ENCODE peak calls at places on chromosomes 5 and 9, in eight cellular contexts. H is HCT116, D is SK-N-SH, T is endothelial cell of umbilical vein, G is GM12878, F is K562, J is WTC11, B is HepG2. N is an unnamed sample.
A peak's percentile ranks its signal among the peaks of the same experiment; 100 is the strongest.

GRCh38 chr5:77662615-77663014 is 24.1 kb upstream of the OTP start:
- DNase-seq in H (no peak), D (no peak), T (no peak), G (peak; percentile 16), F (no peak), J (no peak), B (no peak), N (no peak)

GRCh38 chr5:180641566-180641900 is 7.9 kb downstream of the FLT4 start:
- DNase-seq in H (no peak), D (peak; percentile 21), T (no peak), G (no peak), F (no peak), J (no peak), B (no peak), N (no peak)

GRCh38 chr5:169013846-169014245 is 287.1 kb downstream of the SLIT3 start:
- DNase-seq in H (no peak), D (no peak), T (no peak), G (no peak), F (no peak), J (no peak), B (no peak), N (peak; percentile 77)

GRCh38 chr9:100505564-100506159 is 32.7 kb downstream of the TMEFF1 start:
- DNase-seq in H (peak; percentile 61), D (peak; percentile 34), T (peak; percentile 61), G (peak; percentile 16), F (peak; percentile 39), J (peak; percentile 93), B (peak; percentile 67), N (peak; percentile 71)

GRCh38 chr9:18017136-18017535 is 438.3 kb downstream of the SH3GL2 start:
- DNase-seq in H (no peak), D (peak; percentile 0), T (no peak), G (no peak), F (no peak), J (no peak), B (no peak), N (no peak)

GRCh38 chr9:28810375-28811075 is 1237.2 kb upstream of the C9orf72 start:
- DNase-seq in H (no peak), D (no peak), T (no peak), G (no peak), F (no peak), J (no peak), B (no peak), N (peak; percentile 23)

GRCh38 chr5:34598177-34598794 is 57.8 kb upstream of the RAI14 start:
- DNase-seq in H (peak; percentile 35), D (no peak), T (peak; percentile 90), G (no peak), F (no peak), J (no peak), B (no peak), N (no peak)

GRCh38 chr5:98638701-98639100 is 134.8 kb upstream of the RGMB start:
- DNase-seq in H (no peak), D (no peak), T (no peak), G (no peak), F (no peak), J (no peak), B (no peak), N (no peak)

GRCh38 chr5:17896605-17897004 is 262.3 kb downstream of the TAF11L14 start:
- DNase-seq in H (no peak), D (no peak), T (no peak), G (no peak), F (no peak), J (no peak), B (no peak), N (peak; percentile 57)

GRCh38 chr5:165573445-165573844 is 2068.0 kb downstream of the MAT2B start:
- DNase-seq in H (no peak), D (no peak), T (peak; percentile 29), G (no peak), F (no peak), J (no peak), B (no peak), N (no peak)

GRCh38 chr5:68454172-68454571 is 238.6 kb downstream of the PIK3R1 start:
- DNase-seq in H (no peak), D (no peak), T (no peak), G (no peak), F (no peak), J (no peak), B (no peak), N (no peak)

GRCh38 chr9:28342815-28343338 is 769.6 kb upstream of the C9orf72 start:
- DNase-seq in H (no peak), D (peak; percentile 20), T (no peak), G (no peak), F (no peak), J (no peak), B (no peak), N (no peak)

GRCh38 chr5:12777342-12777741 is 873.1 kb upstream of the CTNND2 start:
- DNase-seq in H (no peak), D (no peak), T (no peak), G (no peak), F (no peak), J (no peak), B (no peak), N (peak; percentile 20)

GRCh38 chr5:117245130-117245529 is 670.5 kb upstream of the SEMA6A start:
- DNase-seq in H (no peak), D (no peak), T (no peak), G (no peak), F (no peak), J (no peak), B (no peak), N (no peak)

GRCh38 chr5:117252566-117252965 is 677.9 kb upstream of the SEMA6A start:
- DNase-seq in H (no peak), D (no peak), T (no peak), G (no peak), F (no peak), J (no peak), B (no peak), N (no peak)

GRCh38 chr5:117246386-117246785 is 671.8 kb upstream of the SEMA6A start:
- DNase-seq in H (no peak), D (no peak), T (no peak), G (no peak), F (no peak), J (no peak), B (no peak), N (no peak)

DNA sequence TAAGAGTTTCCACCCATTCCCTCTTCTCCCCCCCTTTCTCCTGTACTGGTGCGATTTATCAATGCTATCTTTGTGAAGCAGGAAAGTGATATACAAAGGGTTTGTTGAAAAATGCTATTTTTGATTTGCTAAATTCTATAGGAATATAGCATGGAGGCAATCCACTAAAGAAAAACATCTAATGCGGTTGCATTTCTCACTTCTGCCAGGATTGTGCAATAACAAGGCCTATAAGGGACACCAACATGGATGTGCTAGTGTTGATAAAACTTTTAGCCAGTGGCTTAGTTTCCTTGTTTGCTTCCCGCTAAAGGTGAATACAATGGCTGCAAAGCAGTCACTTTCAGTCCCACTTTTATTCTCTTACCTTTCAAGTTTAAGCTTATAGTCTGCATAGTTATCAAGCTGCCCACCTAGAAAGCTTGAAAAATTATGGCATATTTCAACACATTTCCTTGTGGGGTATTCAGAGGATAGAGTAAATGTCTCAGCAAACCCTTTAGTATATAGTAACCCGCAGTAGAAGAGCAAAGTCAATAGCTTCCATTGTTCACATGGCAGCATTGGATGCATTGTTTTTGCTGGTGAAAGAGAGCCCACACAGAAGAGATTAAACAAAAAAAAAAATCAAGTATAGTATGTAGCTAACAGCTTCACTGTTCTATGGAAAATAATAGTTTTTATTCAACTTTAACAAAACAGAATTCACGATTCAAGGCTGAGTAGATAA is 674.6 kb upstream of the SEMA6A start:
- DNase-seq in H (no peak), D (no peak), T (no peak), G (no peak), F (no peak), J (no peak), B (no peak), N (no peak)
- TF ChIP-seq CTCF in H (no peak), D (no peak), T (no peak), G (no peak), F (no peak), J (no peak), B (no peak), N (no peak)

GRCh38 chr5:145915970-145916638 is 20.3 kb upstream of the SH3RF2 start:
- DNase-seq in H (no peak), D (no peak), T (no peak), G (no peak), F (no peak), J (no peak), B (no peak), N (no peak)
- TF ChIP-seq MAX in H (no peak), D (no peak), T (no peak), G (no peak), F (no peak), J (no peak), B (no peak), N (no peak)

GRCh38 chr5:163306421-163306820 is 131.0 kb upstream of the CCNG1 start:
- DNase-seq in H (peak; percentile 6), D (peak; percentile 16), T (peak; percentile 1), G (no peak), F (no peak), J (no peak), B (peak; percentile 10), N (peak; percentile 46)
- TF ChIP-seq CTCF in H (peak; percentile 28), D (peak; percentile 57), T (peak; percentile 4), G (peak; percentile 37), F (peak; percentile 8), J (no peak), B (peak; percentile 43), N (peak; percentile 41)

DNA sequence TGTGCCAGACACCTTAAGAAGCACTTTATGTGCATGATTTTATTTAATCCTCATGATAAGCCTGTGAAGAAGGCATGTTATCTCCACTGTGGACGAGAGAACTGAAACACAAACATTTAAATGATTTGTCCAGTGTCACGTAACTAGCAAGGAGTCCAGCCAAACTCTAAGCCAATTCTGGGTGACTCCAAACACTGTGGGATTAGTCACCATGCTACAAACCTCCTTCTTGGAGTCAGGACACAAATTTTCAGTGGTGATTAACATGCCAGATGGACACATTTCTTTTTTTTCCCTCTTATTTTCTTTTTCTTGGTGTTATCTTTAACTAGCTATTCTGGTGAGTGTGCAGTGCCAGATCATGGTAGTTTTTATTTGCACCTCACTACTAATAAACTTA is 316.8 kb downstream of the NDUFS4 start:
- DNase-seq in H (no peak), D (no peak), T (no peak), G (no peak), F (no peak), J (no peak), B (no peak), N (no peak)
- TF ChIP-seq MAX in H (no peak), D (no peak), T (no peak), G (no peak), F (no peak), J (no peak), B (no peak), N (no peak)

N was measured in NB4.